ENCODE peak calls at places on chromosome 19, in six cellular contexts. B is caudate nucleus; H is stimulated activated CD4-positive, alpha-beta T cell treated with anti-CD3 and anti-CD28 coated beads, TNF-alpha, amount 100 ng/mL, for 4 hours; V is cardiac muscle cell; G is psoas muscle; J is retina. R is an unnamed sample.

GRCh38 chr19:46466536-46467199 is 4.7 kb downstream of the PNMA8A start:
- DNase-seq in B (no peak), J (no peak), G (peak), V (no peak), H (no peak), R (no peak)

GRCh38 chr19:35112995-35113693 is 2.5 kb upstream of the FXYD3 start:
- DNase-seq in B (no peak), V (no peak), H (no peak), G (no peak), J (no peak), R (no peak)

GRCh38 chr19:10283301-10283733 is 3.4 kb upstream of the ICAM4 start:
- DNase-seq in G (no peak), H (no peak), B (no peak), V (no peak), J (no peak), R (no peak)

GRCh38 chr19:49968279-49968922 is 7.4 kb upstream of the SIGLEC11 start:
- DNase-seq in G (no peak), B (no peak), V (no peak), J (no peak), H (no peak), R (no peak)

GRCh38 chr19:43124360-43124759 is 41.9 kb upstream of the PSG2 start:
- DNase-seq in B (no peak), G (no peak), V (no peak), J (no peak), H (no peak), R (no peak)

GRCh38 chr19:11659612-11660011 is 62.3 kb downstream of the ZNF627 start:
- DNase-seq in B (no peak), G (no peak), V (no peak), J (no peak), H (no peak), R (no peak)

GRCh38 chr19:44672226-44672625 is 944 bp downstream of the CEACAM19 start:
- DNase-seq in B (no peak), H (no peak), J (no peak), G (no peak), V (no peak), R (no peak)

GRCh38 chr19:35755550-35756371 is 1.1 kb downstream of the HSPB6 start:
- DNase-seq in H (peak), G (peak), B (no peak), V (no peak), J (peak), R (peak)

GRCh38 chr19:48964205-48965032 is 690 bp upstream of the FTL start:
- DNase-seq in G (no peak), J (peak), V (peak), H (no peak), B (no peak), R (no peak)

GRCh38 chr19:23596872-23597271 is 90.1 kb downstream of the ZNF675 start:
- DNase-seq in G (no peak), H (no peak), B (no peak), V (no peak), J (no peak), R (no peak)

GRCh38 chr19:12956446-12957388 is at the start of gene GADD45GIP1:
- DNase-seq in H (peak), V (peak), B (peak), J (peak), G (peak), R (peak)

GRCh38 chr19:35345671-35346111 is 2.0 kb upstream of the FFAR1 start:
- DNase-seq in J (no peak), B (no peak), G (no peak), V (no peak), H (no peak), R (no peak)

GRCh38 chr19:35848486-35848885 is 3.8 kb downstream of the NPHS1 start:
- DNase-seq in G (no peak), J (no peak), V (no peak), H (no peak), B (no peak), R (no peak)

GRCh38 chr19:752652-753517 is 2.0 kb downstream of the MISP start:
- DNase-seq in B (no peak), H (no peak), V (no peak), J (peak), G (peak), R (no peak)

GRCh38 chr19:33519416-33519815 is 2.2 kb downstream of the PEPD start:
- DNase-seq in V (no peak), G (no peak), J (no peak), B (no peak), H (no peak), R (no peak)

GRCh38 chr19:13817018-13817614 is 21.9 kb downstream of the ZSWIM4 start:
- DNase-seq in B (no peak), J (no peak), V (peak), G (no peak), H (no peak), R (no peak)

GRCh38 chr19:43462383-43462782 is 3.0 kb downstream of the LYPD3 start:
- DNase-seq in B (no peak), H (no peak), V (no peak), J (no peak), G (no peak), R (no peak)

GRCh38 chr19:49071860-49072547 is 495 bp downstream of the KCNA7 start:
- DNase-seq in J (peak), H (peak), V (peak), B (no peak), G (peak), R (no peak)

GRCh38 chr19:7808108-7808507 is 21.9 kb upstream of the EVI5L start:
- DNase-seq in B (no peak), V (no peak), H (no peak), G (no peak), J (no peak), R (no peak)

GRCh38 chr19:5515737-5516136 is 52.0 kb downstream of the TINCR start:
- DNase-seq in J (no peak), G (no peak), B (no peak), H (no peak), V (no peak), R (no peak)

GRCh38 chr19:53328967-53329366 is 4.6 kb upstream of the ZNF845 start:
- DNase-seq in V (no peak), B (no peak), J (no peak), H (no peak), G (peak), R (peak)

GRCh38 chr19:782195-783043 is 14.8 kb upstream of the PTBP1 start:
- DNase-seq in V (peak), J (peak), B (no peak), H (no peak), G (no peak), R (peak)

GRCh38 chr19:39212377-39212742 is 8.3 kb upstream of the SYCN start:
- DNase-seq in B (no peak), G (no peak), J (no peak), H (peak), V (no peak), R (no peak)

GRCh38 chr19:29540128-29540527 is 14.3 kb downstream of the VSTM2B start:
- DNase-seq in G (no peak), J (no peak), B (no peak), V (no peak), H (no peak), R (no peak)

GRCh38 chr19:6802336-6803035 is 30.0 kb downstream of the VAV1 start:
- DNase-seq in B (no peak), V (no peak), J (no peak), H (peak), G (peak), R (no peak)

GRCh38 chr19:5762608-5763217 is 21.8 kb downstream of the PRR22 start:
- DNase-seq in G (no peak), H (no peak), J (no peak), V (no peak), B (no peak), R (no peak)

GRCh38 chr19:7211191-7211988 is 82.8 kb downstream of the INSR start:
- DNase-seq in J (peak), V (peak), H (no peak), G (no peak), B (no peak), R (peak)

GRCh38 chr19:13887039-13887438 is 10.1 kb downstream of the NANOS3 start:
- DNase-seq in B (no peak), V (no peak), H (no peak), J (no peak), G (no peak), R (no peak)

GRCh38 chr19:18846862-18847515 is 15.2 kb downstream of the UPF1 start:
- DNase-seq in V (peak), B (peak), H (peak), J (peak), G (peak), R (peak)

GRCh38 chr19:56321254-56321980 is 6.8 kb upstream of the ZSCAN5A start:
- DNase-seq in H (no peak), V (no peak), B (no peak), G (no peak), J (no peak), R (no peak)

GRCh38 chr19:2315818-2316353 is 7.9 kb upstream of the LINGO3 start:
- DNase-seq in G (peak), H (no peak), B (peak), J (peak), V (peak), R (peak)